ENCODE peak calls at places on chromosomes 4 and X, in nine cellular contexts. W is breast epithelium, U is aorta, F is uterus, V is dorsolateral prefrontal cortex, L is A549, P is ovary, A is upper lobe of right lung, Z is fibroblast of lung. Q is an unnamed sample.

GRCh38 chr4:20368926-20369325 is 117.2 kb downstream of the SLIT2 start:
- DNase-seq in W (no peak), U (no peak), F (no peak), V (no peak), L (no peak), P (no peak), A (no peak), Z (peak; percentile 33), Q (no peak)

GRCh38 chrX:106959897-106960296 is 39.7 kb downstream of the CLDN2 start:
- DNase-seq in W (no peak), U (no peak), F (no peak), V (no peak), L (peak; percentile 39), P (no peak), A (no peak), Z (peak; percentile 33), Q (peak; percentile 3)

GRCh38 chr4:185128272-185129119 is 14.6 kb upstream of the SLC25A4 start:
- DNase-seq in W (no peak), U (peak; percentile 52), F (peak; percentile 33), V (peak; percentile 36), L (peak; percentile 40), P (peak; percentile 59), A (peak; percentile 72), Z (no peak), Q (peak; percentile 35)

GRCh38 chr4:169210516-169211108 is 60.1 kb downstream of the SH3RF1 start:
- DNase-seq in W (no peak), U (no peak), F (no peak), V (no peak), L (no peak), P (no peak), A (no peak), Z (no peak), Q (no peak)

GRCh38 chr4:170040031-170040680 is 14.0 kb upstream of the MFAP3L start:
- DNase-seq in W (no peak), U (no peak), F (no peak), V (no peak), L (no peak), P (no peak), A (no peak), Z (no peak), Q (no peak)

GRCh38 chrX:69033936-69034335 is 131.3 kb downstream of the PJA1 start:
- DNase-seq in W (no peak), U (no peak), F (no peak), V (no peak), L (no peak), P (no peak), A (no peak), Z (no peak), Q (no peak)

GRCh38 chrX:149877636-149878035 is 3.3 kb upstream of the MAGEA8 start:
- DNase-seq in W (no peak), U (no peak), F (no peak), V (no peak), L (no peak), P (no peak), A (no peak), Z (peak; percentile 0), Q (no peak)

GRCh38 chrX:115311666-115312065 is 22.2 kb downstream of the LUZP4 start:
- DNase-seq in W (no peak), U (peak; percentile 47), F (no peak), V (peak; percentile 29), L (no peak), P (no peak), A (no peak), Z (no peak), Q (no peak)

GRCh38 chr4:38625508-38625907 is 38.5 kb upstream of the KLF3 start:
- DNase-seq in W (no peak), U (no peak), F (no peak), V (no peak), L (no peak), P (no peak), A (no peak), Z (no peak), Q (no peak)

GRCh38 chr4:139024686-139025085 is 9.1 kb downstream of the NOCT start:
- DNase-seq in W (no peak), U (no peak), F (no peak), V (no peak), L (no peak), P (no peak), A (no peak), Z (no peak), Q (no peak)

GRCh38 chr4:74123065-74123728 is 24.2 kb upstream of the CXCL2 start:
- DNase-seq in W (no peak), U (peak; percentile 54), F (no peak), V (no peak), L (no peak), P (no peak), A (no peak), Z (peak; percentile 82), Q (peak; percentile 13)

GRCh38 chr4:86935833-86936721 is 1.3 kb downstream of the AFF1 start:
- DNase-seq in W (peak; percentile 50), U (peak; percentile 78), F (peak; percentile 76), V (peak; percentile 16), L (peak; percentile 74), P (peak; percentile 50), A (peak; percentile 82), Z (peak; percentile 63), Q (peak; percentile 82)

GRCh38 chr4:182513534-182514291 is 270.5 kb downstream of the TENM3 start:
- DNase-seq in W (no peak), U (no peak), F (no peak), V (no peak), L (no peak), P (no peak), A (no peak), Z (no peak), Q (no peak)

GRCh38 chr4:110087116-110087708 is 111.2 kb downstream of the ELOVL6 start:
- DNase-seq in W (no peak), U (no peak), F (no peak), V (no peak), L (no peak), P (no peak), A (no peak), Z (peak; percentile 84), Q (no peak)

GRCh38 chr4:34328939-34329338 is 1915.4 kb downstream of the ARAP2 start:
- DNase-seq in W (no peak), U (no peak), F (no peak), V (no peak), L (no peak), P (no peak), A (no peak), Z (no peak), Q (no peak)

GRCh38 chr4:1036976-1037810 is 25.8 kb downstream of the FGFRL1 start:
- DNase-seq in W (no peak), U (no peak), F (no peak), V (no peak), L (no peak), P (no peak), A (no peak), Z (no peak), Q (no peak)

GRCh38 chr4:82799006-82799881 is 648 bp upstream of the SCD5 start:
- DNase-seq in W (no peak), U (no peak), F (no peak), V (no peak), L (no peak), P (peak; percentile 22), A (no peak), Z (no peak), Q (peak; percentile 58)
- H3K27ac ChIP-seq in W (no peak overlapping the region), U (no peak overlapping the region), F (peak overlapping the region; percentile 46), V (peak overlapping the region; percentile 94), L (peak overlapping the region; percentile 79), P (peak overlapping the region; percentile 86), A (no peak overlapping the region), Z (no peak overlapping the region), Q (peak overlapping the region; percentile 73)

GRCh38 chr4:37423310-37423709 is 178.8 kb downstream of the NWD2 start:
- DNase-seq in W (no peak), U (no peak), F (no peak), V (no peak), L (no peak), P (no peak), A (no peak), Z (no peak), Q (no peak)
- H3K27ac ChIP-seq in W (no peak overlapping the region), U (no peak overlapping the region), F (no peak overlapping the region), V (no peak overlapping the region), L (no peak overlapping the region), P (no peak overlapping the region), A (no peak overlapping the region), Z (no peak overlapping the region), Q (no peak overlapping the region)

DNA sequence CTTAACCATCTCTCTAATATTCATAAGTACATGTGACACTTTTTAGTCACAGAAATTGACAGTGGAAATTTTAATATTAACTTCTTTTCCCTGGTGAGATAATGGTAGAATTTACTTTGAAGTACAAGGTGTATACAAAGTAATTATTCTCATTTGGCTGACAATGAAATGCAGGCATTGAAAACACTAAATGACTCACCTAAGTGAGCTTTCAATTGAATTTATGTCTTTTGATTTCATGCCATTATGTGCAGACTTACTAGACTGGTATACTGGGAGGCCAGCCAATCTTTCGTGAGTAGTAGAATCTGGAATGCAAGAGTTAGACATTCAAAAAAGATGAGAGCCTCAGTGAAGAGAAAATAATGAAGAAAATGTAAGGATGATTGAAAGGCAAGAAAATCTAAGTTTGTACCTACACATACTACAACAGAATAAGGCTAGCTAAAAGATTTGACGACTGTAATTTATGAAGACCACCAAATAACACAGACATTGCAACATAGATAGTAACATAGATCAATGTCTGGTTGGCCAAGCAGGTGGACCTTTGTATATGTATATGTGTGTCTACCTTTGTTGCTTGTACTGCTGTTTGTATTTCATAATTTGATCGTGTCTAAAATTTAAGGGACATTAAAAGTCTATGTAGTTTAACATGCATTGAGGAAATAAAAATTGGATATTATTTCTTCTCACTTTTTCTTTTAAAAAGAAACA is 459.7 kb downstream of the IL15 start:
- DNase-seq in W (peak; percentile 34), U (peak; percentile 50), F (peak; percentile 16), V (no peak), L (peak; percentile 49), P (no peak), A (no peak), Z (peak; percentile 95), Q (peak; percentile 73)
- H3K27ac ChIP-seq in W (no peak overlapping the region), U (no peak overlapping the region), F (no peak overlapping the region), V (no peak overlapping the region), L (peak overlapping the region; percentile 88), P (no peak overlapping the region), A (no peak overlapping the region), Z (no peak overlapping the region), Q (no peak overlapping the region)

GRCh38 chr4:107392951-107393350 is 327.1 kb downstream of the PAPSS1 start:
- DNase-seq in W (no peak), U (no peak), F (peak; percentile 20), V (no peak), L (no peak), P (no peak), A (no peak), Z (peak; percentile 9), Q (peak; percentile 4)

GRCh38 chr4:107389965-107390364 is 330.1 kb downstream of the PAPSS1 start:
- DNase-seq in W (no peak), U (no peak), F (no peak), V (no peak), L (no peak), P (no peak), A (no peak), Z (no peak), Q (no peak)

GRCh38 chr4:107391009-107391629 is 328.9 kb downstream of the PAPSS1 start:
- DNase-seq in W (no peak), U (no peak), F (no peak), V (no peak), L (no peak), P (no peak), A (no peak), Z (no peak), Q (no peak)

GRCh38 chr4:107391630-107392028 is 328.4 kb downstream of the PAPSS1 start:
- DNase-seq in W (no peak), U (no peak), F (no peak), V (no peak), L (no peak), P (no peak), A (no peak), Z (no peak), Q (no peak)

GRCh38 chr4:107392380-107392779 is 327.7 kb downstream of the PAPSS1 start:
- DNase-seq in W (no peak), U (no peak), F (no peak), V (no peak), L (no peak), P (no peak), A (no peak), Z (no peak), Q (no peak)
- H3K27ac ChIP-seq in W (no peak overlapping the region), U (no peak overlapping the region), F (peak overlapping the region; percentile 34), V (no peak overlapping the region), L (no peak overlapping the region), P (no peak overlapping the region), A (peak overlapping the region; percentile 6), Z (no peak overlapping the region), Q (no peak overlapping the region)

Q was measured in prostate gland.